ENCODE peak calls at places on chromosomes 2 and 18, in four cellular contexts. Z is A549, E is upper lobe of right lung, R is Caco-2. G is an unnamed sample. For H3K4me1, the result is how much of the 10 kb centered on the place peaks cover.

GRCh38 chr2:226793615-226794014 is 6.0 kb downstream of the IRS1 start:
- DNase-seq in Z (no peak), E (no peak), R (no peak), G (no peak)

GRCh38 chr2:191677646-191678436 is at the start of gene NABP1:
- DNase-seq in Z (peak), E (peak), R (peak), G (peak)

GRCh38 chr2:70433315-70433714 is 120.3 kb downstream of the TGFA start:
- DNase-seq in Z (no peak), E (no peak), R (no peak), G (no peak)

GRCh38 chr2:187549951-187550555 is 4.2 kb downstream of the TFPI start:
- DNase-seq in Z (no peak), E (no peak), R (no peak), G (no peak)

GRCh38 chr18:12079504-12080237 is 14.0 kb upstream of the ANKRD62 start:
- DNase-seq in Z (no peak), E (no peak), R (no peak), G (no peak)

GRCh38 chr2:32379352-32379751 is 22.5 kb downstream of the BIRC6 start:
- DNase-seq in Z (no peak), E (no peak), R (no peak), G (no peak)

GRCh38 chr2:17604050-17604449 is 63.6 kb downstream of the VSNL1 start:
- DNase-seq in Z (no peak), E (no peak), R (no peak), G (no peak)

GRCh38 chr18:63336366-63337099 is 17.0 kb upstream of the BCL2 start:
- DNase-seq in Z (peak), E (no peak), R (peak), G (no peak)

GRCh38 chr2:159515482-159515881 is 100.9 kb downstream of the BAZ2B start:
- DNase-seq in Z (no peak), E (no peak), R (no peak), G (no peak)

GRCh38 chr2:110157153-110157793 is 41.7 kb upstream of the MALL start:
- DNase-seq in Z (peak), E (no peak), R (peak), G (no peak)

GRCh38 chr2:64399521-64399920 is 54.4 kb upstream of the LGALSL start:
- DNase-seq in Z (no peak), E (no peak), R (no peak), G (no peak)

GRCh38 chr2:96238266-96238665 is 27.5 kb downstream of the TMEM127 start:
- DNase-seq in Z (no peak), E (no peak), R (no peak), G (no peak)

GRCh38 chr2:227295806-227296205 is 29.2 kb upstream of the MFF start:
- DNase-seq in Z (no peak), E (no peak), R (no peak), G (no peak)

GRCh38 chr18:32919799-32920198 is 147.0 kb upstream of the KLHL14 start:
- DNase-seq in Z (peak), E (no peak), R (peak), G (no peak)

GRCh38 chr2:238462782-238463396 is 36.2 kb downstream of the ASB1 start:
- DNase-seq in Z (peak), E (no peak), R (peak), G (no peak)

GRCh38 chr18:22813648-22814328 is 119.3 kb upstream of the RBBP8 start:
- DNase-seq in Z (peak), E (no peak), R (peak), G (no peak)

GRCh38 chr2:167294031-167294774 is 405.9 kb downstream of the XIRP2 start:
- DNase-seq in Z (peak), E (peak), R (peak), G (no peak)

GRCh38 chr2:223508372-223508771 is 93.8 kb downstream of the SCG2 start:
- DNase-seq in Z (no peak), E (no peak), R (no peak), G (no peak)

DNA sequence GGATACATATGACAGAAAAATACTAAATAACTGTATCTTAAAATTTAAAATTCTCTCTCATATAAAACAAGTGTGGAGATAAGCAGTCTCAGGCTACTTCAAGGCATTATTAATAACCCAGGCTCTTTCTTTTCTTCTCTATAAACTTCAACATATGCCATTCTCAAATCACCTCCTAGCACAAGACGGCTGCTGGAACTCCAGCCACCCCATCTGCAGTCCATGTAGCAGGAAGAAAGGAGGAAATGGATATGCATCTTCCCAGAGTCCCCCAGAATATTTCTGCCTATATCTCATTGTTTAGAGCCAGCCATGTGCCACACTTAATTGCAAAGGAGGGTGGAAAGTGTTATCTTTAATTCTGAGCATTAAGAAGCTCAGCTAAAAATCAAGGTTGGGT is 35.3 kb upstream of the NEB start:
- DNase-seq in Z (no peak), E (no peak), R (no peak), G (no peak)
- H3K4me1 ChIP-seq in Z (under half), E (under half), R (under half), G (under half)

DNA sequence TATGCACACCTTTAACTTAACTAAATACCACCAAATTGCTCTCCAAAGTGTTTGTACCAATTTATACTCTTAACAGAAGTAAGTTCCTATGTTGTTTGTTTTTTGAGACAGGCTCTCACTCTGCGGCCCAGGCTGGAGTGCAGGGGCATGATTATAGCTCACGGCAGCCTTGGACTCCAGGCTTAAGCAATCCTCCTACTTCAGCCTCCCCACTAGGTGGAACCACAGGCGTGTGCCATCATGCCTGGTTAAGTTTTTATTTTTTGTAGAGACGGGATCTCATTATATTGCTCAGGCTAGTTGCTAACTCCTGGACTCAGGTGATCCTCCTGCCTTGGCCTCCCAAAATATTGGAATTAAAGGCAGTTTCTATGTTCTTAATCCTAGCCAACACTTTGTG is 13.1 kb upstream of the NAB1 start:
- DNase-seq in Z (peak), E (no peak), R (no peak), G (no peak)
- TF ChIP-seq CTCF in Z (peak), E (peak), R (peak), G (no peak)

DNA sequence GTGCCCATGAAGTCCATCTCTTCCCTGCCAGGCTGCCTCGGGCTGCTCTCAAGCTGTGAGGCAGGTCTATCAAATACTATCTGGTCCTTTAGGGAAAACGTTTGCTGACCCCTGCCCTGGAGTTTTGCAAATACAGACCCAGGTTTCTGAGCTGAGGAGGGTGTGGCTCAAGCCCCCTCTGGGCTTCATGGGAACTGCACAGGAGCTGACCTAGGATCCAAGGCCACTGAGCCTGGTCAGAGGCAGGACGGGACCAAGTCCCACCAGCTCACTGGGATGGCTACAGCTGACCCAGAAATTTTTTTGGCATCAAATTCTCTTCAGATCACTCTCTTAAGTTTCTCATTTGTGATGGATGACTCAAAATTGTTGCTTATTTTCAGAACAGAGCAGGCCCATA is 14.1 kb downstream of the ZNF516 start:
- DNase-seq in Z (no peak), E (no peak), R (peak), G (no peak)
- H3K4me1 ChIP-seq in Z (under half), E (under half), R (under half), G (under half)

DNA sequence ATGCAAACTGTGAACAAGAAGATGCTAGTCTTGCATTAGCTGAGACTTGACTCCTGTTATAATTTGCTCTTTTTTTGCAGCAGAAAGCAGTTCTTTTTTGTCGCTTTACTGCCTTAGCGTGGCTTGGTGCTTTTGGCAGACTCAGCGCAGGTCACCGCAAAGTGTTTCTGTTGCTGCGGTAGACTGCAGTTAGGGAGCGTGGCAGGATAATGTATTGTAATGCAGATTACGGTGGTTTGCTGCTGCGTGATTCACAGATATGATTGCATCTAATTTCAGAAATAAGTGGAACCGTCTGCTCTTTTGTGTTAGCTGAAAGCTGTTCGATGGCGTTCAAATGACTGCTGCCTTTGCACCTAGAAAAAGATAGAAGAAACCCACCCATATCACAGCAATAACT is 131.6 kb upstream of the SATB2 start:
- DNase-seq in Z (no peak), E (no peak), R (no peak), G (no peak)
- TF ChIP-seq CTCF in Z (no peak), E (no peak), R (no peak), G (no peak)

G was measured in RWPE2.